ENCODE peak calls at places on chromosomes 2 and 18, in four cellular contexts. X, M, V and B are unnamed samples. For H3K4me1, the result is how much of the 10 kb centered on the place peaks cover.

GRCh38 chr18:49645836-49646235 is 84.0 kb downstream of the LIPG start:
- DNase-seq in V (no peak), M (no peak), X (no peak), B (no peak)

GRCh38 chr18:59813942-59814341 is 85.9 kb upstream of the PMAIP1 start:
- DNase-seq in X (no peak), M (no peak), V (no peak), B (no peak)

GRCh38 chr2:173571021-173571821 is 216.5 kb downstream of the CDCA7 start:
- DNase-seq in M (no peak), X (peak), V (no peak), B (no peak)

GRCh38 chr2:191748528-191749180 is 70.7 kb downstream of the NABP1 start:
- DNase-seq in V (no peak), M (peak), X (no peak), B (no peak)

GRCh38 chr2:695111-695510 is 17.9 kb upstream of the TMEM18 start:
- DNase-seq in M (no peak), X (no peak), V (no peak), B (no peak)

GRCh38 chr18:57768557-57769326 is 34.4 kb downstream of the ATP8B1 start:
- DNase-seq in X (no peak), M (no peak), V (no peak), B (no peak)

GRCh38 chr2:229910832-229911412 is 10.9 kb downstream of the TRIP12 start:
- DNase-seq in V (peak), M (peak), X (peak), B (no peak)

GRCh38 chr2:127844973-127845372 is 13.0 kb downstream of the POLR2D start:
- DNase-seq in X (no peak), M (no peak), V (no peak), B (no peak)

GRCh38 chr2:28273751-28274150 is 118.9 kb upstream of the FOSL2 start:
- DNase-seq in M (no peak), V (no peak), X (no peak), B (no peak)

GRCh38 chr2:236661064-236661761 is 91.6 kb downstream of the ACKR3 start:
- DNase-seq in V (no peak), M (no peak), X (peak), B (no peak)

GRCh38 chr2:73050011-73050617 is 21.4 kb downstream of the SFXN5 start:
- DNase-seq in M (no peak), V (no peak), X (peak), B (no peak)

GRCh38 chr2:84636080-84636971 is 120.0 kb downstream of the DNAH6 start:
- DNase-seq in M (no peak), V (no peak), X (no peak), B (no peak)

GRCh38 chr2:10389596-10389995 is 58.5 kb downstream of the ODC1 start:
- DNase-seq in V (no peak), M (no peak), X (no peak), B (no peak)

GRCh38 chr2:10385933-10386773 is 62.0 kb downstream of the ODC1 start:
- DNase-seq in M (no peak), V (no peak), X (no peak), B (no peak)

GRCh38 chr2:10385501-10385900 is 62.6 kb downstream of the ODC1 start:
- DNase-seq in M (no peak), X (no peak), V (no peak), B (no peak)

GRCh38 chr2:10389191-10389590 is 58.9 kb downstream of the ODC1 start:
- DNase-seq in X (no peak), M (no peak), V (no peak), B (no peak)

GRCh38 chr2:10387033-10387432 is 61.1 kb downstream of the ODC1 start:
- DNase-seq in M (no peak), V (no peak), X (no peak), B (no peak)
- H3K4me1 ChIP-seq in M (under half), V (under half), X (under half), B (under half)

GRCh38 chr2:40281021-40281940 is 170.6 kb downstream of the SLC8A1 start:
- DNase-seq in V (no peak), X (no peak), M (peak), B (no peak)
- H3K4me1 ChIP-seq in V (under half), X (under half), M (under half), B (under half)

GRCh38 chr2:10046899-10047298 is 3.5 kb downstream of the KLF11 start:
- DNase-seq in M (no peak), X (no peak), V (no peak), B (no peak)

GRCh38 chr2:10045561-10046355 is 2.4 kb downstream of the KLF11 start:
- DNase-seq in M (no peak), X (no peak), V (peak), B (no peak)

GRCh38 chr2:10043906-10044601 is 704 bp downstream of the KLF11 start:
- DNase-seq in V (peak), X (peak), M (peak), B (no peak)

GRCh38 chr2:10048501-10049171 is 5.3 kb downstream of the KLF11 start:
- DNase-seq in M (peak), V (no peak), X (no peak), B (no peak)

GRCh38 chr2:10047616-10048500 is 4.5 kb downstream of the KLF11 start:
- DNase-seq in V (peak), M (no peak), X (no peak), B (no peak)
- H3K4me1 ChIP-seq in V (under half), M (under half), X (under half), B (under half)

GRCh38 chr2:24052951-24053350 is 3.4 kb downstream of the FKBP1B start:
- DNase-seq in X (no peak), M (no peak), V (no peak), B (no peak)

GRCh38 chr2:24054366-24055010 is 4.9 kb downstream of the FKBP1B start:
- DNase-seq in V (no peak), X (no peak), M (no peak), B (no peak)

GRCh38 chr2:24051833-24052232 is 2.3 kb downstream of the FKBP1B start:
- DNase-seq in M (no peak), X (no peak), V (no peak), B (no peak)

GRCh38 chr2:24058887-24059286 is 9.3 kb downstream of the FKBP1B start:
- DNase-seq in M (no peak), X (no peak), V (no peak), B (no peak)

GRCh38 chr2:24055750-24056149 is 6.2 kb downstream of the FKBP1B start:
- DNase-seq in M (no peak), V (no peak), X (no peak), B (no peak)
- H3K4me1 ChIP-seq in M (under half), V (under half), X (under half), B (under half)

DNA sequence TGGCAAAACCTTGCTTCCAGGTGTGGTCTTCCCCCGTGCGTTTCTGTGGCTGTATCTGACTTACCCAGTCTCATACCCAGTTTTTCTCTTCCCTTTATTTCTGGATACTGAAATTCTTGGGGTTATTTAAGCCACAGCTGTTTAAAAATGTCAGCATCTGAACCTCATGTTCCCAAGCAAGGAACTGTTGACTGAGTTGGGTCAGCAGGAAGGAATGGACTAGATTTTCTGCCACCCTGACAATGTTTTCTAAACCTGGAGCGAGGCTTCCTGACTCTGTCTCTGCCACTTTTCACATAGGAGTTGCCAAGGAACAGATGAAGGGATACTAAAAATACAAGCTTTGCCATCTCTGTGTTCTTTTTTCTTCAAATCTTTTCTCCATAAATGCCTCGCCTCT is 28.9 kb upstream of the SCYGR1 start:
- DNase-seq in M (no peak), X (no peak), V (no peak), B (no peak)
- H3K4me1 ChIP-seq in M (under half), X (under half), V (under half), B (under half)

DNA sequence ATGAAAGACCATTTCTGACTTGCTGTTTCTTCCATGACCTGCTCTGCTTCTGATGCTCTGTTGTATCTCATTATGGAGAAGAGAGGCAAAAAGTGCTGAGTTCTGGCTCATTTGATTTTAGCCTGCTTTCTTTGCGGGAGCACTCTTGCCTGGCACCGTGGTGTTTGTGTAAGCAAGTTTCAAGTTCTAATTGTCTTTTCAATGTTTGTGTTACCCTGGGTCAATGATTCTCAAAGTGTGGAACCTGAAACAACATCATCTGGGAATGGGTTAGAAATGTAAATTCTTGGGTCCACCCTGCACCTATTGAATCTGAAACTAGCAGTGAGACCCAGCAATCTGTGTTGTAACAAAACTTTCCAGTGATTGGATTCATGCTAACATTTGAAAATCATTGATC is 85.5 kb upstream of the STON1 start:
- DNase-seq in M (peak), X (no peak), V (no peak), B (no peak)
- H3K4me1 ChIP-seq in M (under half), X (under half), V (under half), B (under half)